ENCODE peak calls at places on chromosomes 5 and 9, in nine cellular contexts. A is HFF-Myc, J is EL, X is lower leg skin, C is NCI-H2171, Z is SW 1271, V is endothelial cell, H is stomach, W is activated gamma-delta T cell. R is an unnamed sample.
A peak's percentile ranks its signal among the peaks of the same experiment; 100 is the strongest.

GRCh38 chr5:5066276-5067186 is 73.6 kb upstream of the ADAMTS16 start:
- DNase-seq in A (no peak), J (peak; percentile 5), X (no peak), C (no peak), Z (no peak), V (no peak), H (no peak), W (no peak), R (no peak)

GRCh38 chr5:150505041-150505511 is 2.9 kb upstream of the NDST1 start:
- DNase-seq in A (no peak), J (no peak), X (no peak), C (no peak), Z (no peak), V (no peak), H (no peak), W (no peak), R (no peak)

GRCh38 chr9:130112244-130113151 is 58.8 kb downstream of the GPR107 start:
- DNase-seq in A (no peak), J (no peak), X (no peak), C (peak; percentile 26), Z (no peak), V (no peak), H (no peak), W (no peak), R (no peak)

GRCh38 chr5:159094745-159095144 is 5.0 kb downstream of the EBF1 start:
- DNase-seq in A (no peak), J (peak; percentile 64), X (peak; percentile 95), C (peak; percentile 53), Z (peak; percentile 12), V (peak; percentile 45), H (peak; percentile 50), W (no peak), R (peak; percentile 72)

GRCh38 chr9:124272118-124272517 is 14.4 kb downstream of the NEK6 start:
- DNase-seq in A (no peak), J (no peak), X (no peak), C (no peak), Z (no peak), V (no peak), H (no peak), W (no peak), R (no peak)

GRCh38 chr5:105943119-105943518 is 1727.6 kb downstream of the EFNA5 start:
- DNase-seq in A (no peak), J (no peak), X (no peak), C (no peak), Z (no peak), V (no peak), H (no peak), W (no peak), R (no peak)

GRCh38 chr5:55042886-55043285 is 18.8 kb downstream of the GZMK start:
- DNase-seq in A (no peak), J (no peak), X (no peak), C (no peak), Z (no peak), V (no peak), H (no peak), W (no peak), R (peak; percentile 28)

GRCh38 chr9:129071526-129072131 is 9.3 kb upstream of the DOLPP1 start:
- DNase-seq in A (no peak), J (no peak), X (no peak), C (no peak), Z (no peak), V (peak; percentile 59), H (peak; percentile 36), W (no peak), R (no peak)

GRCh38 chr5:173242675-173243085 is 7.7 kb upstream of the NKX2-5 start:
- DNase-seq in A (no peak), J (no peak), X (no peak), C (no peak), Z (no peak), V (peak; percentile 47), H (no peak), W (no peak), R (no peak)

GRCh38 chr5:53479656-53480473 is 564 bp upstream of the FST start:
- DNase-seq in A (no peak), J (peak; percentile 69), X (peak; percentile 93), C (peak; percentile 33), Z (peak; percentile 42), V (peak; percentile 48), H (peak; percentile 52), W (peak; percentile 11), R (peak; percentile 73)

GRCh38 chr9:27726244-27727141 is 153.2 kb upstream of the C9orf72 start:
- DNase-seq in A (peak; percentile 25), J (peak; percentile 26), X (no peak), C (peak; percentile 39), Z (peak; percentile 30), V (peak; percentile 74), H (peak; percentile 52), W (no peak), R (peak; percentile 88)

GRCh38 chr9:15144567-15145174 is 162.3 kb downstream of the TTC39B start:
- DNase-seq in A (no peak), J (peak; percentile 25), X (no peak), C (peak; percentile 19), Z (no peak), V (no peak), H (no peak), W (no peak), R (no peak)

GRCh38 chr9:134168731-134169130 is 4.4 kb upstream of the RNU6ATAC start:
- DNase-seq in A (no peak), J (no peak), X (no peak), C (no peak), Z (no peak), V (no peak), H (no peak), W (no peak), R (no peak)

GRCh38 chr5:57494104-57495098 is 11.8 kb upstream of the ACTBL2 start:
- DNase-seq in A (peak; percentile 94), J (peak; percentile 98), X (peak; percentile 91), C (peak; percentile 58), Z (peak; percentile 94), V (no peak), H (peak; percentile 77), W (no peak), R (peak; percentile 32)

GRCh38 chr5:166768536-166768935 is 1522.9 kb upstream of the WWC1 start:
- DNase-seq in A (no peak), J (no peak), X (no peak), C (no peak), Z (no peak), V (no peak), H (no peak), W (no peak), R (peak; percentile 70)

GRCh38 chr5:78594946-78595921 is 53.3 kb downstream of the LHFPL2 start:
- DNase-seq in A (peak; percentile 96), J (peak; percentile 96), X (no peak), C (no peak), Z (peak; percentile 91), V (no peak), H (no peak), W (no peak), R (peak; percentile 98)

GRCh38 chr5:148976569-148977321 is 86.1 kb downstream of the SH3TC2 start:
- DNase-seq in A (no peak), J (peak; percentile 94), X (no peak), C (no peak), Z (no peak), V (no peak), H (no peak), W (no peak), R (no peak)

GRCh38 chr5:141725909-141726308 is 43.9 kb upstream of the ARAP3 start:
- DNase-seq in A (no peak), J (peak; percentile 74), X (no peak), C (no peak), Z (no peak), V (no peak), H (no peak), W (no peak), R (peak; percentile 13)

GRCh38 chr5:135426102-135427082 is 20.8 kb downstream of the DCANP1 start:
- DNase-seq in A (peak; percentile 39), J (peak; percentile 58), X (no peak), C (no peak), Z (peak; percentile 63), V (peak; percentile 44), H (no peak), W (no peak), R (peak; percentile 65)

GRCh38 chr9:129419382-129419899 is 201.5 kb downstream of the C9orf50 start:
- DNase-seq in A (no peak), J (no peak), X (no peak), C (no peak), Z (peak; percentile 29), V (no peak), H (no peak), W (no peak), R (no peak)

GRCh38 chr5:169389318-169389717 is 88.4 kb upstream of the SLIT3 start:
- DNase-seq in A (no peak), J (no peak), X (no peak), C (no peak), Z (no peak), V (no peak), H (no peak), W (no peak), R (no peak)

GRCh38 chr9:82021198-82021597 is 32.6 kb downstream of the SPATA31D1 start:
- DNase-seq in A (peak; percentile 98), J (peak; percentile 73), X (no peak), C (no peak), Z (no peak), V (no peak), H (no peak), W (no peak), R (no peak)

GRCh38 chr9:80030801-80031200 is 459.0 kb downstream of the TLE4 start:
- DNase-seq in A (no peak), J (no peak), X (no peak), C (no peak), Z (no peak), V (no peak), H (no peak), W (no peak), R (no peak)

GRCh38 chr5:115360036-115360685 is 63.7 kb upstream of the CCDC112 start:
- DNase-seq in A (no peak), J (no peak), X (no peak), C (no peak), Z (no peak), V (no peak), H (no peak), W (no peak), R (peak; percentile 39)

GRCh38 chr5:144315994-144316634 is 145.4 kb downstream of the KCTD16 start:
- DNase-seq in A (no peak), J (no peak), X (no peak), C (no peak), Z (no peak), V (no peak), H (no peak), W (no peak), R (no peak)

GRCh38 chr9:87674565-87675299 is 51.2 kb upstream of the CTSL start:
- DNase-seq in A (no peak), J (no peak), X (peak; percentile 31), C (no peak), Z (no peak), V (no peak), H (no peak), W (no peak), R (peak; percentile 25)

GRCh38 chr9:114070188-114071103 is 7.7 kb downstream of the AMBP start:
- DNase-seq in A (no peak), J (no peak), X (peak; percentile 79), C (no peak), Z (no peak), V (no peak), H (no peak), W (no peak), R (no peak)

R was measured in cardiac muscle cell.